ENCODE peak calls at places on chromosomes 7 and 10, in nine cellular contexts. E is germinal center; F is stimulated activated CD8-positive, alpha-beta memory T cell treated with anti-CD3 and anti-CD28 coated beads, Interleukin-2, amount 100 ng/mL, for 1 hour; V is Right ventricle myocardium superior; O is posterior cingulate gyrus; A is stimulated activated CD4-positive, alpha-beta T cell treated with anti-CD3 and anti-CD28 coated beads, Interleukin-2, amount 100 ng/mL, for 48 hours; N is fibroblast of gingiva; C is HFF-Myc; Y is iris pigment epithelial cell. M is an unnamed sample.

GRCh38 chr10:970311-971149 is 17.7 kb upstream of the GTPBP4 start:
- DNase-seq in N (peak), A (no peak), V (no peak), Y (peak), E (no peak), C (no peak), F (no peak), O (peak), M (no peak)

GRCh38 chr7:139328375-139328774 is 12.8 kb upstream of the FMC1 start:
- DNase-seq in C (peak), A (no peak), N (peak), V (no peak), E (no peak), F (no peak), Y (peak), O (no peak), M (no peak)

GRCh38 chr10:69730251-69731156 is 71.2 kb upstream of the COL13A1 start:
- DNase-seq in E (no peak), V (peak), O (no peak), Y (no peak), A (no peak), N (peak), F (no peak), C (peak), M (no peak)

GRCh38 chr7:36546331-36546730 is 156.7 kb downstream of the ANLN start:
- DNase-seq in O (no peak), V (no peak), F (no peak), E (no peak), A (no peak), C (no peak), Y (no peak), N (no peak), M (no peak)

GRCh38 chr7:34453150-34453549 is 204.9 kb upstream of the NPSR1 start:
- DNase-seq in C (no peak), E (no peak), V (no peak), A (no peak), Y (peak), N (no peak), F (no peak), O (no peak), M (no peak)

GRCh38 chr10:133276100-133276434 is 601 bp downstream of the ADAM8 start:
- DNase-seq in C (no peak), N (no peak), Y (no peak), O (no peak), V (no peak), A (no peak), F (no peak), E (no peak), M (no peak)

GRCh38 chr7:1192171-1192676 is 32.2 kb upstream of the ZFAND2A start:
- DNase-seq in O (no peak), N (peak), V (no peak), E (no peak), Y (peak), C (no peak), A (no peak), F (no peak), M (no peak)

GRCh38 chr7:44982535-44982923 is 3.7 kb upstream of the MYO1G start:
- DNase-seq in E (no peak), F (no peak), V (peak), O (peak), A (no peak), Y (no peak), C (no peak), N (no peak), M (no peak)

GRCh38 chr10:86207226-86207625 is 159.4 kb downstream of the GRID1 start:
- DNase-seq in E (no peak), A (no peak), F (no peak), Y (no peak), O (no peak), C (no peak), N (no peak), V (no peak), M (no peak)